ENCODE peak calls at places on chromosomes 11 and 22, in eight cellular contexts. O, B, R, I, Z, N, W and K are unnamed samples.

GRCh38 chr11:35477871-35478270 is 47.5 kb downstream of the PAMR1 start:
- DNase-seq in O (no peak), B (no peak), R (no peak), I (no peak), Z (no peak), N (no peak), W (no peak), K (no peak)

GRCh38 chr11:130522284-130522961 is 74.0 kb downstream of the ADAMTS15 start:
- DNase-seq in O (peak; percentile 94), B (peak; percentile 98), R (no peak), I (peak; percentile 79), Z (peak; percentile 95), N (peak; percentile 67), W (peak; percentile 93), K (peak; percentile 73)

GRCh38 chr11:120169981-120170698 is 32.2 kb upstream of the TRIM29 start:
- DNase-seq in O (peak; percentile 4), B (peak; percentile 62), R (no peak), I (no peak), Z (no peak), N (no peak), W (no peak), K (no peak)

GRCh38 chr11:107999759-108000455 is 8.8 kb upstream of the CUL5 start:
- DNase-seq in O (no peak), B (no peak), R (peak; percentile 47), I (peak; percentile 67), Z (no peak), N (no peak), W (no peak), K (peak; percentile 39)

GRCh38 chr11:30581646-30582045 is 4.5 kb downstream of the MPPED2 start:
- DNase-seq in O (no peak), B (no peak), R (no peak), I (no peak), Z (no peak), N (no peak), W (no peak), K (no peak)

GRCh38 chr11:12066799-12067508 is 43.4 kb upstream of the MICAL2 start:
- DNase-seq in O (no peak), B (peak; percentile 87), R (no peak), I (no peak), Z (peak; percentile 62), N (no peak), W (peak; percentile 54), K (no peak)

GRCh38 chr11:83990160-83990733 is 704.1 kb upstream of the CCDC90B start:
- DNase-seq in O (peak; percentile 23), B (peak; percentile 65), R (no peak), I (no peak), Z (no peak), N (no peak), W (no peak), K (no peak)

GRCh38 chr11:37623778-37624177 is 1025.7 kb upstream of the RAG2 start:
- DNase-seq in O (no peak), B (no peak), R (no peak), I (no peak), Z (no peak), N (no peak), W (no peak), K (no peak)

GRCh38 chr11:116928102-116928777 is 90.8 kb upstream of the APOA1 start:
- DNase-seq in O (no peak), B (no peak), R (peak; percentile 22), I (no peak), Z (no peak), N (no peak), W (peak; percentile 58), K (no peak)

GRCh38 chr11:34585870-34586654 is 34.8 kb upstream of the EHF start:
- DNase-seq in O (no peak), B (no peak), R (no peak), I (peak; percentile 49), Z (no peak), N (no peak), W (no peak), K (peak; percentile 22)

GRCh38 chr22:11613898-11614755 is 3913.9 kb upstream of the OR11H1 start:
- DNase-seq in O (no peak), B (no peak), R (no peak), I (no peak), Z (no peak), N (no peak), W (no peak), K (no peak)

GRCh38 chr11:60301178-60301577 is 20.7 kb downstream of the MS4A4A start:
- DNase-seq in O (no peak), B (no peak), R (no peak), I (no peak), Z (no peak), N (no peak), W (no peak), K (no peak)

GRCh38 chr11:12291767-12292166 is 85.6 kb upstream of the PARVA start:
- DNase-seq in O (no peak), B (no peak), R (no peak), I (no peak), Z (no peak), N (no peak), W (no peak), K (no peak)

GRCh38 chr22:28800308-28801041 is at the start of gene XBP1:
- DNase-seq in O (peak; percentile 90), B (peak; percentile 97), R (peak; percentile 90), I (peak; percentile 90), Z (peak; percentile 92), N (peak; percentile 97), W (peak; percentile 96), K (peak; percentile 81)

GRCh38 chr22:28798810-28799124 is 1.6 kb downstream of the XBP1 start:
- DNase-seq in O (no peak), B (no peak), R (no peak), I (no peak), Z (no peak), N (no peak), W (no peak), K (no peak)

GRCh38 chr22:28801845-28802594 is 1.7 kb upstream of the XBP1 start:
- DNase-seq in O (peak; percentile 27), B (no peak), R (no peak), I (no peak), Z (no peak), N (peak; percentile 83), W (peak; percentile 63), K (no peak)

GRCh38 chr22:28799834-28800307 is 498 bp downstream of the XBP1 start:
- DNase-seq in O (peak; percentile 55), B (peak; percentile 85), R (no peak), I (no peak), Z (peak; percentile 70), N (peak; percentile 75), W (peak; percentile 77), K (peak; percentile 46)

DNA sequence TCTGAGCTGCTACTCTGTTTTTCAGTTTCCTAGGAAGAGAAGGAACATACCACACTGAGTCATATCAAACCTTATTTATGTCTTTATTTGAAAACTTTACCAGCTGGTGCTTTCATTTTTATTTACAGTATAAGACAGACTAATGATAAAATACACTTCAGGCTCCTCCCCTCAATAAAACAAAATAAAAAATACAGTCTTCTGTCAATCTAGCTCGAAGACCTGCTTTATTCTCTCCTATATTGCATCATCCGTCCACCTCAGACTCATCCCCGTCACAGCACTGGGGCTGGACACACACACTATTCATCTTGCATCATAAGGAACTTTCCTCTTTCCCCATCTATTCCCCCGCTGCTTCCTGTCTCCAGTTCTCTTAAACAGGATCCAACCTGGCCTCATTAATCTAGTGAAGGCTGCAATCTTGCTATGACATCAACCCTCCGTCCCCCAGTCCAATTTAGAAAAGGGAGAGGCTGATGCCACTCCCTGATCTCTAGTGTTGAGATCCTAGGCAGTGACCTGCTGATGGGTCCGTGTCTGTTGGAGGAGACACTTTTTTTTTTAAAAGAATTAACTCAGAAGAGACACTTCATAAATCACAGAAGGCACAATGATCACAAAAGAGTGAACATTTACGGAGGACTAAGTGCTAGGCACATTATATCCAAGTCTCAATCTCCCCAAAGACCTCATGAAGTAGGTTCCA is 1.1 kb downstream of the XBP1 start:
- DNase-seq in O (peak; percentile 83), B (peak; percentile 91), R (no peak), I (peak; percentile 71), Z (peak; percentile 85), N (no peak), W (peak; percentile 77), K (peak; percentile 42)
- TF ChIP-seq POLR2A in O (peak; percentile 78), B (peak; percentile 56), R (no peak), I (no peak), Z (peak; percentile 67), N (peak; percentile 87), W (peak; percentile 84), K (no peak)

GRCh38 chr11:125902927-125903752 is at the start of gene PUS3:
- DNase-seq in O (peak; percentile 89), B (peak; percentile 94), R (peak; percentile 79), I (peak; percentile 76), Z (peak; percentile 85), N (peak; percentile 95), W (peak; percentile 95), K (peak; percentile 70)
- TF ChIP-seq POLR2A in O (no peak), B (no peak), R (peak; percentile 77), I (peak; percentile 53), Z (peak; percentile 29), N (peak; percentile 85), W (peak; percentile 42), K (peak; percentile 45)

DNA sequence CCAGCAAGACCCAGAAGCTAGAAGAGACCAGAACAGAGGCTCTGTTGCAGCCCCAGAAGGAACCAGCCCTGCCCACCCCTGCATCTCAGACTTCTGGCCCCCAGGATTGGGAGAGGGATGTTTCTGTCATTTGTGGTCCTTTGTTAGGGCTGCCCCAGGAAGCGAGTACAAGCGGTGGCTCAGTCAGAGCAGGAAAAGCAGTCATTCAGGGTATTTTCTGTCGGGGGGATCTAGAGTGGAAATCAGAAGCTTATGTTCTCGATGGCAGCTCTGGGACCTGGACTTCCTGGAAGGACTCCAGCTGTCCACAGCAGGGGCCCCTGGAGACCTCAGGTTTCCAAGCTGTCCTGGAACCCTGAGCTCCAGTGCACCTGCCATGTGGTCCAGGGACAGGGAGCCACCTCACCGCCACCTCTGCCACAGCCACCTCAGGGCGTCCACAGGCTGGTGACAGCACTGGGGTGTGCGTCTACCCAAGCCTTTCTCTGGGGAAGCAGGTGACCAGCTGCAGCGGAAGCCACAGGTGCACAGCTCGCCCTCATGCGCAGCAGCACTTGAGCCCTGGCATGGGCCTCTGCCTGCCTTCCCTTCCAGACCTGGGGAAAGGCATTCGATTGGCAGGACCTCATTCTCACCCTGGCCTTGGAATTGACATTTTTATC is 2.6 kb downstream of the KRTAP5-5 start:
- DNase-seq in O (no peak), B (peak; percentile 44), R (no peak), I (no peak), Z (no peak), N (no peak), W (no peak), K (no peak)
- TF ChIP-seq POLR2A in O (no peak), B (no peak), R (no peak), I (no peak), Z (no peak), N (no peak), W (no peak), K (no peak)

DNA sequence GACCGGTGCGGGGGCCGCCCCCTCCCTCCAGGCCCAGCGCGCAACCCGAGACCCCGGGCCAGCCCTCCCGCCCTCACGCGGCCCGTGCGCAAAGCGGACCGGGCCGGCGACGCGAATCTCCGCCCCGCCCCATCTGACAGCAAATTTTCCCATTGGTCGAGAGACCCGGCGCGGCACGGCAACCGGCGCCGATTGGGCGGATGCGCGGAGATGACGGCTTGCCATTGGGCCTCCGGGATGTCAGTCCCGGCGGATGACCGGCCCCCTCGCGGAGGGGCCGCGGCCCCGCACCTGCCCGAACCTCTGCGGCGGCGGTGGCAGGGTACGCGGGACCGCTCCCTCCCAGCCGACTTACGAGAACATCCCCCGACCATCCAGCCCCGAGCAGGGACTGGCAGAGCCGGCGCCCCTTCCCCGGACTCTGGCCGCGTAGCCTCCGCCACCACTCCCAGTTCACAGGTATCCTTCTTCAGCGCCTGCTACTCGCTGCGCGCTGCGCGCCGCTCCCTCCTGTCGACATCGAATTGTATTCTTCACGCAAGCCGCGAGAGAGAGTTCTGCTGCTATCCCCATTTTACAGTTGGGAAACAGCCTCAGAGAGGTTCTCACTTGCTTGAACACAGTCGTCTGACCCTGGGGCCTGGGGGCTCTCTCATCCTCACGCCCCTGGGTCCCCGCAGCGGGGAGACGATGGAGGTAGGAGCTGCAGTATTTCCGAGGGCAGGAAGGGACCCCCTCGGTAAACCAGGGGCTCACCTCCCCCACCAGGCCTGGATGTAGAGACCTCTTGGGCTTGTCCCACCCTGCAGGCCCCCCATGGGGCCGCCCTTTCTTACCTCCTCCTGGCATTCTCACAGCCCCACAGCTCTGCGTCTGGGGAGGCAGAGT is at the start of gene ARVCF:
- DNase-seq in O (peak; percentile 88), B (peak; percentile 96), R (peak; percentile 99), I (peak; percentile 95), Z (peak; percentile 88), N (peak; percentile 95), W (peak; percentile 96), K (peak; percentile 96)
- TF ChIP-seq POLR2A in O (no peak), B (no peak), R (no peak), I (no peak), Z (no peak), N (no peak), W (no peak), K (no peak)